ENCODE peak calls at places on chromosomes 6 and 20, in five cellular contexts. H is stimulated activated CD4-positive, alpha-beta T cell treated with anti-CD3 and anti-CD28 coated beads, Interleukin-4, amount 100 ng/mL, for 48 hours; S is IMR-90; J is fibroblast of gingiva; W is astrocyte of the hippocampus. Q is an unnamed sample.
A peak's percentile ranks its signal among the peaks of the same experiment; 100 is the strongest.

GRCh38 chr20:9160760-9161159 is 91.9 kb downstream of the PLCB4 start:
- DNase-seq in H (no peak), S (no peak), J (peak; percentile 37), W (peak; percentile 16), Q (no peak)

GRCh38 chr6:45479834-45480696 is 102.3 kb upstream of the SUPT3H start:
- DNase-seq in H (no peak), S (peak; percentile 88), J (peak; percentile 96), W (peak; percentile 66), Q (no peak)

GRCh38 chr20:31985152-31985551 is 17.2 kb downstream of the XKR7 start:
- DNase-seq in H (no peak), S (no peak), J (no peak), W (no peak), Q (no peak)

GRCh38 chr6:20686142-20686541 is 151.9 kb downstream of the CDKAL1 start:
- DNase-seq in H (no peak), S (no peak), J (no peak), W (no peak), Q (no peak)

GRCh38 chr6:44738652-44739141 is 351.2 kb downstream of the CDC5L start:
- DNase-seq in H (no peak), S (peak; percentile 16), J (peak; percentile 90), W (peak; percentile 21), Q (no peak)

GRCh38 chr20:57386762-57387161 is 4.4 kb upstream of the RBM38 start:
- DNase-seq in H (no peak), S (no peak), J (no peak), W (no peak), Q (no peak)

GRCh38 chr20:9117548-9117947 is 48.7 kb downstream of the PLCB4 start:
- DNase-seq in H (no peak), S (no peak), J (no peak), W (no peak), Q (no peak)

GRCh38 chr6:148885154-148885870 is 138.5 kb downstream of the UST start:
- DNase-seq in H (no peak), S (peak; percentile 91), J (peak; percentile 51), W (peak; percentile 39), Q (peak; percentile 34)

GRCh38 chr20:45949542-45950329 is 15.3 kb downstream of the PCIF1 start:
- DNase-seq in H (no peak), S (no peak), J (no peak), W (no peak), Q (no peak)

GRCh38 chr6:142373268-142374089 is 71.7 kb downstream of the ADGRG6 start:
- DNase-seq in H (no peak), S (peak; percentile 17), J (no peak), W (no peak), Q (no peak)

GRCh38 chr6:42021847-42022754 is 28.2 kb upstream of the TAF8 start:
- DNase-seq in H (peak; percentile 51), S (no peak), J (peak; percentile 72), W (no peak), Q (no peak)

GRCh38 chr6:44999066-44999465 is 329.1 kb upstream of the RUNX2 start:
- DNase-seq in H (no peak), S (no peak), J (no peak), W (no peak), Q (no peak)

GRCh38 chr6:89209457-89209856 is 7.7 kb downstream of the GABRR1 start:
- DNase-seq in H (no peak), S (no peak), J (no peak), W (no peak), Q (no peak)

GRCh38 chr6:101614774-101615173 is 221.3 kb downstream of the GRIK2 start:
- DNase-seq in H (no peak), S (peak; percentile 87), J (no peak), W (peak; percentile 79), Q (no peak)

GRCh38 chr20:31606928-31607639 is 2.0 kb downstream of the ID1 start:
- DNase-seq in H (no peak), S (peak; percentile 67), J (peak; percentile 58), W (peak; percentile 78), Q (no peak)

GRCh38 chr6:33896391-33897192 is 92.8 kb upstream of the MLN start:
- DNase-seq in H (no peak), S (peak; percentile 12), J (no peak), W (peak; percentile 12), Q (no peak)

GRCh38 chr20:24095753-24096152 is 107.2 kb upstream of the GGTLC1 start:
- DNase-seq in H (no peak), S (no peak), J (no peak), W (no peak), Q (peak; percentile 11)

GRCh38 chr6:81763051-81763450 is 10.6 kb upstream of the TENT5A start:
- DNase-seq in H (no peak), S (no peak), J (no peak), W (no peak), Q (no peak)

GRCh38 chr20:46588532-46589509 is 38.4 kb upstream of the OCSTAMP start:
- DNase-seq in H (no peak), S (no peak), J (no peak), W (no peak), Q (no peak)

GRCh38 chr20:31824554-31825313 is 5.6 kb downstream of the MYLK2 start:
- DNase-seq in H (no peak), S (no peak), J (no peak), W (no peak), Q (no peak)